ENCODE peak calls at places on chromosome 9, in eight cellular contexts. P is kidney, Y is IMR-90, K is PC-3, T is spleen, V is left lung, Q is HCT116, X is left ventricle myocardium inferior. M is an unnamed sample. For H3K36me3, the result is how much of the 10 kb centered on the place peaks cover.

GRCh38 chr9:126450537-126451205 is 124.0 kb downstream of the MVB12B start:
- DNase-seq in P (no peak), Y (no peak), K (no peak), T (peak), V (no peak), Q (no peak), X (no peak), M (no peak)

GRCh38 chr9:97408562-97408961 is 3.3 kb upstream of the TDRD7 start:
- DNase-seq in P (no peak), Y (no peak), K (no peak), T (no peak), V (no peak), Q (no peak), X (no peak), M (no peak)

GRCh38 chr9:122392284-122392683 is 21.5 kb downstream of the PTGS1 start:
- DNase-seq in P (no peak), Y (no peak), K (no peak), T (no peak), V (no peak), Q (no peak), X (no peak), M (no peak)

GRCh38 chr9:113152699-113153098 is 1.9 kb downstream of the SLC31A2 start:
- DNase-seq in P (no peak), Y (no peak), K (peak), T (no peak), V (no peak), Q (no peak), X (no peak), M (no peak)

GRCh38 chr9:89368978-89369377 is 50.7 kb downstream of the SECISBP2 start:
- DNase-seq in P (peak), Y (no peak), K (no peak), T (peak), V (no peak), Q (no peak), X (no peak), M (no peak)

GRCh38 chr9:113998529-113999255 is 79.4 kb downstream of the AMBP start:
- DNase-seq in P (peak), Y (peak), K (no peak), T (no peak), V (no peak), Q (no peak), X (no peak), M (peak)

GRCh38 chr9:2299156-2299842 is 284.2 kb downstream of the SMARCA2 start:
- DNase-seq in P (no peak), Y (no peak), K (peak), T (no peak), V (peak), Q (no peak), X (no peak), M (no peak)

GRCh38 chr9:116286287-116286686 is 132.7 kb downstream of the PAPPA start:
- DNase-seq in P (no peak), Y (no peak), K (no peak), T (no peak), V (no peak), Q (no peak), X (no peak), M (no peak)

GRCh38 chr9:135813671-135814290 is 93.6 kb downstream of the CAMSAP1 start:
- DNase-seq in P (no peak), Y (no peak), K (no peak), T (no peak), V (no peak), Q (no peak), X (no peak), M (no peak)

GRCh38 chr9:73118297-73118696 is 33.4 kb upstream of the ANXA1 start:
- DNase-seq in P (no peak), Y (no peak), K (peak), T (no peak), V (no peak), Q (no peak), X (no peak), M (no peak)

GRCh38 chr9:22039258-22039657 is 30.2 kb upstream of the CDKN2B start:
- DNase-seq in P (no peak), Y (no peak), K (peak), T (no peak), V (no peak), Q (no peak), X (no peak), M (no peak)

GRCh38 chr9:127549218-127549617 is 62.9 kb upstream of the STXBP1 start:
- DNase-seq in P (peak), Y (no peak), K (no peak), T (no peak), V (no peak), Q (no peak), X (no peak), M (no peak)

GRCh38 chr9:134026561-134026960 is 1.3 kb downstream of the BRD3OS start:
- DNase-seq in P (peak), Y (no peak), K (no peak), T (peak), V (no peak), Q (no peak), X (no peak), M (no peak)

GRCh38 chr9:114919611-114920010 is 10.8 kb downstream of the TNFSF8 start:
- DNase-seq in P (no peak), Y (no peak), K (no peak), T (no peak), V (no peak), Q (no peak), X (no peak), M (no peak)

GRCh38 chr9:23555849-23556248 is 270.2 kb downstream of the ELAVL2 start:
- DNase-seq in P (no peak), Y (no peak), K (no peak), T (no peak), V (no peak), Q (no peak), X (no peak), M (no peak)

GRCh38 chr9:113705938-113706519 is 170.1 kb upstream of the ZNF618 start:
- DNase-seq in P (no peak), Y (no peak), K (no peak), T (no peak), V (no peak), Q (no peak), X (no peak), M (no peak)

GRCh38 chr9:95103385-95104087 is 214.0 kb downstream of the FANCC start:
- DNase-seq in P (peak), Y (no peak), K (no peak), T (no peak), V (peak), Q (no peak), X (peak), M (no peak)

GRCh38 chr9:68755752-68756151 is 50.7 kb downstream of the PIP5K1B start:
- DNase-seq in P (no peak), Y (no peak), K (no peak), T (no peak), V (no peak), Q (no peak), X (no peak), M (no peak)

GRCh38 chr9:115694014-115694413 is 459.6 kb upstream of the PAPPA start:
- DNase-seq in P (no peak), Y (peak), K (peak), T (no peak), V (no peak), Q (no peak), X (no peak), M (no peak)

GRCh38 chr9:130837644-130838043 is 2.6 kb downstream of the ABL1 start:
- DNase-seq in P (no peak), Y (no peak), K (no peak), T (no peak), V (no peak), Q (no peak), X (no peak), M (no peak)

GRCh38 chr9:7123743-7124142 is 366.0 kb downstream of the KDM4C start:
- DNase-seq in P (no peak), Y (no peak), K (peak), T (no peak), V (no peak), Q (peak), X (no peak), M (no peak)

GRCh38 chr9:127170049-127170448 is 47.6 kb upstream of the ANGPTL2 start:
- DNase-seq in P (peak), Y (no peak), K (no peak), T (no peak), V (no peak), Q (no peak), X (no peak), M (peak)

GRCh38 chr9:114166606-114167572 is 11.6 kb downstream of the COL27A1 start:
- DNase-seq in P (peak), Y (no peak), K (no peak), T (peak), V (no peak), Q (no peak), X (no peak), M (no peak)

GRCh38 chr9:16704096-16704488 is 166.4 kb downstream of the BNC2 start:
- DNase-seq in P (no peak), Y (no peak), K (no peak), T (no peak), V (no peak), Q (no peak), X (no peak), M (no peak)

GRCh38 chr9:116442528-116442927 is 244.6 kb upstream of the TRIM32 start:
- DNase-seq in P (no peak), Y (no peak), K (no peak), T (no peak), V (no peak), Q (no peak), X (no peak), M (no peak)

GRCh38 chr9:16335788-16336580 is 534.5 kb downstream of the BNC2 start:
- DNase-seq in P (peak), Y (peak), K (peak), T (no peak), V (no peak), Q (peak), X (peak), M (peak)

GRCh38 chr9:114518599-114519022 is 13.3 kb upstream of the WHRN start:
- DNase-seq in P (no peak), Y (no peak), K (no peak), T (no peak), V (peak), Q (no peak), X (no peak), M (no peak)

GRCh38 chr9:134231330-134231745 is 67.0 kb upstream of the RNU6ATAC start:
- DNase-seq in P (peak), Y (no peak), K (no peak), T (no peak), V (peak), Q (no peak), X (no peak), M (peak)

GRCh38 chr9:136138566-136138965 is 19.9 kb upstream of the TMEM250 start:
- DNase-seq in P (no peak), Y (no peak), K (peak), T (no peak), V (peak), Q (peak), X (no peak), M (no peak)

GRCh38 chr9:108694191-108694590 is 161.6 kb downstream of the ACTL7B start:
- DNase-seq in P (no peak), Y (no peak), K (no peak), T (no peak), V (no peak), Q (no peak), X (no peak), M (no peak)

GRCh38 chr9:121788686-121789366 is 137.4 kb downstream of the DAB2IP start:
- DNase-seq in P (no peak), Y (no peak), K (no peak), T (no peak), V (no peak), Q (no peak), X (no peak), M (peak)

GRCh38 chr9:69176446-69177135 is 2.5 kb downstream of the TJP2 start:
- DNase-seq in P (no peak), Y (no peak), K (no peak), T (no peak), V (no peak), Q (no peak), X (no peak), M (no peak)

GRCh38 chr9:114448706-114449105 is 56.6 kb downstream of the WHRN start:
- DNase-seq in P (peak), Y (peak), K (peak), T (no peak), V (no peak), Q (no peak), X (no peak), M (no peak)

GRCh38 chr9:134959971-134960310 is 42.2 kb upstream of the FCN1 start:
- DNase-seq in P (no peak), Y (no peak), K (no peak), T (peak), V (peak), Q (no peak), X (no peak), M (no peak)

GRCh38 chr9:116594552-116594951 is 92.6 kb upstream of the TRIM32 start:
- DNase-seq in P (no peak), Y (peak), K (peak), T (no peak), V (no peak), Q (peak), X (no peak), M (no peak)

DNA sequence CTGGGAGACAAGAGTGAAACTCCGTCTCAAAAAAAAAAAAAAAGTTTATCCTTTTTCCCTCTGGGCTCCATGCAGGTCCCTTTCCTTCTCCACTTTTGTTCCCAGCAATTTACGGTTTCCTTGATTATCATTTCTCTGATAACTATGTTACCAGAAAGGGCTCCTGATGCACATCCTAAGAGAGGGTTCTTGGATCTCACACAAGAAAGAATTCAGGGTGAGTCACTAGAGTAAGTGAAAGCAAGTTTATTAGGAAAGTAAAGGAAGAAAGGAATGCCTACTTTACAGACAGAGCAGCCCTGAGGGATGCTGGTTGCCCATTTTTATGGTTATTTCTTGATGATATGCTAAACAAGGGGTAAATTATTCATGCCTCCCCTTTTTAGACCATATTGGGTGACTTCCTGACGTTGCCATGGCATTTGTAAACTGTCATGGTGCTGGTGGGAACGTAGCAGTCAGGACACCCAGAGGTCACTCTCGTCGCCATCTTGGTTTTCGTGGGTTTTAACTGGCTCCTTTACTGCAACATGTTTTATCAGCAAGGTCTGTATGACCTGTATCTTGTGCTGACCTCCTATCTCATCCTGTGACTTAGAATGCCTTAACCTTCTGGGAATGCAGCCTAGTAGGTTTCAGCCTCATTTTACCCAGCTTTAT is 13.5 kb upstream of the MELK start:
- DNase-seq in P (no peak), Y (peak), K (no peak), T (no peak), V (no peak), Q (no peak), X (no peak), M (no peak)
- H3K27ac ChIP-seq in P (no peak), Y (no peak), K (no peak), T (no peak), V (no peak), Q (no peak), X (no peak), M (no peak)

GRCh38 chr9:128894764-128895163 is 12.8 kb downstream of the LRRC8A start:
- DNase-seq in P (no peak), Y (no peak), K (no peak), T (no peak), V (no peak), Q (no peak), X (no peak), M (no peak)

GRCh38 chr9:128893354-128893753 is 11.4 kb downstream of the LRRC8A start:
- DNase-seq in P (no peak), Y (no peak), K (no peak), T (no peak), V (no peak), Q (no peak), X (no peak), M (no peak)

GRCh38 chr9:128892223-128892892 is 10.4 kb downstream of the LRRC8A start:
- DNase-seq in P (peak), Y (peak), K (peak), T (peak), V (peak), Q (no peak), X (peak), M (peak)

GRCh38 chr9:128887914-128888350 is 6.0 kb downstream of the LRRC8A start:
- DNase-seq in P (no peak), Y (no peak), K (no peak), T (no peak), V (no peak), Q (no peak), X (no peak), M (no peak)

GRCh38 chr9:128891354-128892222 is 9.7 kb downstream of the LRRC8A start:
- DNase-seq in P (no peak), Y (no peak), K (no peak), T (no peak), V (no peak), Q (no peak), X (no peak), M (no peak)
- H3K4me3 ChIP-seq in P (no peak), Y (no peak), K (no peak), T (no peak), V (no peak), Q (no peak), X (peak), M (no peak)

GRCh38 chr9:110251212-110251611 is 5.1 kb downstream of the TXN start:
- DNase-seq in P (no peak), Y (no peak), K (no peak), T (no peak), V (no peak), Q (no peak), X (no peak), M (no peak)

GRCh38 chr9:110246214-110246613 is 10.1 kb downstream of the TXN start:
- DNase-seq in P (no peak), Y (no peak), K (no peak), T (no peak), V (no peak), Q (no peak), X (no peak), M (no peak)

GRCh38 chr9:110249639-110250038 is 6.7 kb downstream of the TXN start:
- DNase-seq in P (no peak), Y (no peak), K (peak), T (no peak), V (no peak), Q (no peak), X (no peak), M (no peak)

GRCh38 chr9:110244616-110245015 is 11.7 kb downstream of the TXN start:
- DNase-seq in P (no peak), Y (no peak), K (no peak), T (no peak), V (no peak), Q (no peak), X (no peak), M (no peak)

GRCh38 chr9:110248361-110248760 is 7.9 kb downstream of the TXN start:
- DNase-seq in P (no peak), Y (no peak), K (no peak), T (no peak), V (no peak), Q (no peak), X (no peak), M (no peak)
- H3K36me3 ChIP-seq in P (under half), Y (under half), K (half or more), T (half or more), V (half or more), Q (under half), X (half or more), M (under half)

GRCh38 chr9:90903731-90904422 is 102.3 kb downstream of the SYK start:
- DNase-seq in P (no peak), Y (no peak), K (no peak), T (no peak), V (no peak), Q (no peak), X (no peak), M (no peak)

GRCh38 chr9:90901933-90902332 is 100.3 kb downstream of the SYK start:
- DNase-seq in P (no peak), Y (no peak), K (no peak), T (no peak), V (no peak), Q (no peak), X (no peak), M (no peak)

GRCh38 chr9:90899287-90899686 is 97.7 kb downstream of the SYK start:
- DNase-seq in P (no peak), Y (no peak), K (no peak), T (no peak), V (no peak), Q (no peak), X (no peak), M (no peak)

GRCh38 chr9:90898229-90898628 is 96.6 kb downstream of the SYK start:
- DNase-seq in P (no peak), Y (peak), K (peak), T (no peak), V (no peak), Q (no peak), X (no peak), M (no peak)

GRCh38 chr9:90900130-90900529 is 98.5 kb downstream of the SYK start:
- DNase-seq in P (no peak), Y (peak), K (no peak), T (no peak), V (no peak), Q (no peak), X (peak), M (peak)
- H3K27ac ChIP-seq in P (no peak), Y (no peak), K (no peak), T (no peak), V (no peak), Q (no peak), X (peak), M (no peak)

GRCh38 chr9:137293482-137294090 is 8.5 kb downstream of the NRARP start:
- DNase-seq in P (peak), Y (no peak), K (peak), T (no peak), V (no peak), Q (no peak), X (no peak), M (no peak)
- H3K4me3 ChIP-seq in P (peak), Y (no peak), K (peak), T (no peak), V (no peak), Q (no peak), X (peak), M (no peak)

DNA sequence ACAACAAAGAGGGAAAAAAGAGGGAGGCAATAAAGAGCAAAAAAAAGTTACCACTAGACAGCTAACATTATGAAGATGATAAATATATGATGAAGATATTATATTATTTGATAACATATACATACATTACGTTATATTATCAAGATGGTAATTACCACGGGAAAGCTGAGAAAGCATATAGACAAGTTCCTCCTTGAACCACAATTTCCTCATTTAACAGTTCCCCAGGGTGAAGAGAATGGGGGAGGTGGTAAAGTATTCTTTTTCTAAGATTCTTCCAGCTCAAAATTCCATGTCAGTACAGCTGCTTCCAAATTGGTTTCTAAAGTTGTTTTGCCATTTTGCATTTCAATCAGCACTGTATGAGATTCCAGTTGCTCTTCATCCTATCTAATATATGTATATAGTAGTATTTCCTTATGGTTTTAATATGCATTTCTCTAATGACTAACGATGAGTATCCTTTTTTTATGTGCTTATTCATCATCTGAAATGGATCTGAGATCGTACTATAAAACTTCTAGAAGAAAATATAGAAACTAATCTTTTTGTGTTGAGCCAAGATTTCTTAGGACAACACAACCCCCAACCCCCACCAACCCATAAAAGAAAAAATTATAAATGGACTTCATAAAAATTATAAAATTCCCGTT is 49.5 kb upstream of the C9orf72 start:
- DNase-seq in P (no peak), Y (no peak), K (peak), T (no peak), V (no peak), Q (no peak), X (no peak), M (no peak)
- H3K36me3 ChIP-seq in P (under half), Y (under half), K (under half), T (under half), V (under half), Q (under half), X (under half), M (under half)

GRCh38 chr9:107269254-107269653 is 13.8 kb upstream of the RAD23B start:
- DNase-seq in P (no peak), Y (no peak), K (no peak), T (no peak), V (no peak), Q (no peak), X (no peak), M (no peak)
- H3K27ac ChIP-seq in P (no peak), Y (peak), K (no peak), T (no peak), V (peak), Q (no peak), X (no peak), M (no peak)

M was measured in testis.